ENCODE peak calls at places on chromosome 18, in five cellular contexts. One of them, this sample, is unnamed.

GRCh38 chr18:56107821-56108485 is 520.0 kb upstream of the TCF4 start:
- DNase-seq in GM12865: no peak
- DNase-seq in hepatocyte: no peak
- DNase-seq in fibroblast of the aortic adventitia: no peak
- DNase-seq in pancreas: no peak
- DNase-seq in this sample: no peak

GRCh38 chr18:75783816-75784215 is 356.3 kb upstream of the SMIM21 start:
- DNase-seq in pancreas: no peak
- DNase-seq in fibroblast of the aortic adventitia: no peak
- DNase-seq in hepatocyte: no peak
- DNase-seq in GM12865: no peak
- DNase-seq in this sample: no peak

GRCh38 chr18:66599190-66599589 is 4.7 kb downstream of the CDH19 start:
- DNase-seq in fibroblast of the aortic adventitia: no peak
- DNase-seq in pancreas: no peak
- DNase-seq in GM12865: no peak
- DNase-seq in hepatocyte: no peak
- DNase-seq in this sample: no peak

GRCh38 chr18:57898506-57899124 is 95.5 kb upstream of the ATP8B1 start:
- DNase-seq in hepatocyte: no peak
- DNase-seq in fibroblast of the aortic adventitia: peak; percentile 78
- DNase-seq in pancreas: no peak
- DNase-seq in GM12865: no peak
- DNase-seq in this sample: no peak

GRCh38 chr18:36302676-36303075 is 5.2 kb downstream of the FHOD3 start:
- DNase-seq in hepatocyte: no peak
- DNase-seq in GM12865: no peak
- DNase-seq in pancreas: no peak
- DNase-seq in fibroblast of the aortic adventitia: no peak
- DNase-seq in this sample: no peak

GRCh38 chr18:54783100-54783499 is 45.2 kb upstream of the RAB27B start:
- DNase-seq in fibroblast of the aortic adventitia: no peak
- DNase-seq in hepatocyte: no peak
- DNase-seq in GM12865: no peak
- DNase-seq in pancreas: no peak
- DNase-seq in this sample: no peak

GRCh38 chr18:26656944-26657536 is 108.7 kb upstream of the KCTD1 start:
- DNase-seq in fibroblast of the aortic adventitia: peak; percentile 55
- DNase-seq in pancreas: peak; percentile 77
- DNase-seq in hepatocyte: peak; percentile 85
- DNase-seq in GM12865: peak; percentile 54
- DNase-seq in this sample: peak; percentile 91

GRCh38 chr18:63823516-63824219 is 48.5 kb downstream of the SERPINB7 start:
- DNase-seq in hepatocyte: no peak
- DNase-seq in GM12865: peak; percentile 54
- DNase-seq in fibroblast of the aortic adventitia: peak; percentile 44
- DNase-seq in pancreas: peak; percentile 25
- DNase-seq in this sample: no peak

GRCh38 chr18:75287700-75288099 is 77.1 kb downstream of the TSHZ1 start:
- DNase-seq in GM12865: no peak
- DNase-seq in pancreas: no peak
- DNase-seq in fibroblast of the aortic adventitia: no peak
- DNase-seq in hepatocyte: no peak
- DNase-seq in this sample: no peak

GRCh38 chr18:49666045-49666444 is 104.2 kb downstream of the LIPG start:
- DNase-seq in pancreas: no peak
- DNase-seq in GM12865: no peak
- DNase-seq in hepatocyte: no peak
- DNase-seq in fibroblast of the aortic adventitia: peak; percentile 55
- DNase-seq in this sample: no peak

GRCh38 chr18:11902522-11903292 is 5.4 kb downstream of the MPPE1 start:
- DNase-seq in hepatocyte: no peak
- DNase-seq in fibroblast of the aortic adventitia: peak; percentile 13
- DNase-seq in pancreas: no peak
- DNase-seq in GM12865: no peak
- DNase-seq in this sample: no peak

GRCh38 chr18:73340135-73340934 is 472.5 kb upstream of the NETO1 start:
- DNase-seq in GM12865: no peak
- DNase-seq in fibroblast of the aortic adventitia: peak; percentile 24
- DNase-seq in hepatocyte: no peak
- DNase-seq in pancreas: peak; percentile 19
- DNase-seq in this sample: no peak

GRCh38 chr18:10332452-10332851 is 122.0 kb upstream of the APCDD1 start:
- DNase-seq in hepatocyte: no peak
- DNase-seq in fibroblast of the aortic adventitia: no peak
- DNase-seq in GM12865: no peak
- DNase-seq in pancreas: no peak
- DNase-seq in this sample: no peak

GRCh38 chr18:26133652-26134051 is at the start of gene PSMA8:
- DNase-seq in GM12865: peak; percentile 9
- DNase-seq in hepatocyte: peak; percentile 14
- DNase-seq in fibroblast of the aortic adventitia: no peak
- DNase-seq in pancreas: peak; percentile 6
- DNase-seq in this sample: peak; percentile 86

GRCh38 chr18:63220903-63221302 is 98.7 kb downstream of the BCL2 start:
- DNase-seq in hepatocyte: no peak
- DNase-seq in GM12865: no peak
- DNase-seq in fibroblast of the aortic adventitia: no peak
- DNase-seq in pancreas: no peak
- DNase-seq in this sample: no peak

GRCh38 chr18:407825-408224 is 92.7 kb downstream of the COLEC12 start:
- DNase-seq in GM12865: no peak
- DNase-seq in fibroblast of the aortic adventitia: peak; percentile 66
- DNase-seq in hepatocyte: no peak
- DNase-seq in pancreas: no peak
- DNase-seq in this sample: no peak

GRCh38 chr18:6624729-6625308 is 104.7 kb upstream of the ARHGAP28 start:
- DNase-seq in hepatocyte: no peak
- DNase-seq in pancreas: no peak
- DNase-seq in fibroblast of the aortic adventitia: peak; percentile 67
- DNase-seq in GM12865: no peak
- DNase-seq in this sample: no peak

GRCh38 chr18:9614401-9615279 is at the start of gene PPP4R1:
- DNase-seq in fibroblast of the aortic adventitia: peak; percentile 50
- DNase-seq in GM12865: peak; percentile 78
- DNase-seq in hepatocyte: peak; percentile 90
- DNase-seq in pancreas: peak; percentile 82
- DNase-seq in this sample: peak; percentile 96

GRCh38 chr18:75172299-75173124 is 36.4 kb downstream of the PTGR3 start:
- DNase-seq in fibroblast of the aortic adventitia: no peak
- DNase-seq in hepatocyte: no peak
- DNase-seq in GM12865: no peak
- DNase-seq in pancreas: no peak
- DNase-seq in this sample: no peak

GRCh38 chr18:71028285-71028762 is 739.5 kb downstream of the SOCS6 start:
- DNase-seq in fibroblast of the aortic adventitia: no peak
- DNase-seq in GM12865: no peak
- DNase-seq in pancreas: no peak
- DNase-seq in hepatocyte: no peak
- DNase-seq in this sample: no peak

GRCh38 chr18:31303771-31304170 is 14.2 kb upstream of the DSG1 start:
- DNase-seq in GM12865: no peak
- DNase-seq in fibroblast of the aortic adventitia: no peak
- DNase-seq in hepatocyte: no peak
- DNase-seq in pancreas: no peak
- DNase-seq in this sample: no peak

GRCh38 chr18:32470136-32470712 is 458 bp downstream of the GAREM1 start:
- DNase-seq in fibroblast of the aortic adventitia: peak; percentile 19
- DNase-seq in GM12865: peak; percentile 21
- DNase-seq in pancreas: peak; percentile 23
- DNase-seq in hepatocyte: no peak
- DNase-seq in this sample: peak; percentile 80

GRCh38 chr18:7459851-7460774 is 107.0 kb upstream of the PTPRM start:
- DNase-seq in pancreas: no peak
- DNase-seq in fibroblast of the aortic adventitia: no peak
- DNase-seq in GM12865: no peak
- DNase-seq in hepatocyte: peak; percentile 68
- DNase-seq in this sample: no peak

GRCh38 chr18:7177131-7177744 is 53.7 kb upstream of the LRRC30 start:
- DNase-seq in fibroblast of the aortic adventitia: peak; percentile 63
- DNase-seq in GM12865: no peak
- DNase-seq in pancreas: peak; percentile 31
- DNase-seq in hepatocyte: peak; percentile 86
- DNase-seq in this sample: no peak

GRCh38 chr18:59057493-59057795 is 82.2 kb upstream of the SEC11C start:
- DNase-seq in fibroblast of the aortic adventitia: no peak
- DNase-seq in GM12865: no peak
- DNase-seq in hepatocyte: no peak
- DNase-seq in pancreas: no peak
- DNase-seq in this sample: no peak
- TF ChIP-seq CTCF in fibroblast of the aortic adventitia: no peak
- TF ChIP-seq CTCF in GM12865: no peak
- TF ChIP-seq CTCF in hepatocyte: no peak
- TF ChIP-seq CTCF in pancreas: no peak
- TF ChIP-seq CTCF in this sample: peak; percentile 4

GRCh38 chr18:34595673-34596072 is 114.4 kb upstream of the DTNA start:
- DNase-seq in hepatocyte: peak; percentile 38
- DNase-seq in fibroblast of the aortic adventitia: peak; percentile 53
- DNase-seq in pancreas: no peak
- DNase-seq in GM12865: peak; percentile 8
- DNase-seq in this sample: no peak
- TF ChIP-seq CTCF in hepatocyte: peak; percentile 41
- TF ChIP-seq CTCF in fibroblast of the aortic adventitia: peak; percentile 51
- TF ChIP-seq CTCF in pancreas: no peak
- TF ChIP-seq CTCF in GM12865: no peak
- TF ChIP-seq CTCF in this sample: no peak

GRCh38 chr18:3186678-3187658 is 32.8 kb downstream of the MYOM1 start:
- DNase-seq in pancreas: peak; percentile 37
- DNase-seq in GM12865: no peak
- DNase-seq in hepatocyte: peak; percentile 33
- DNase-seq in fibroblast of the aortic adventitia: peak; percentile 28
- DNase-seq in this sample: no peak
- TF ChIP-seq CTCF in pancreas: peak; percentile 16
- TF ChIP-seq CTCF in GM12865: no peak
- TF ChIP-seq CTCF in hepatocyte: no peak
- TF ChIP-seq CTCF in fibroblast of the aortic adventitia: peak; percentile 8
- TF ChIP-seq CTCF in this sample: no peak

DNA sequence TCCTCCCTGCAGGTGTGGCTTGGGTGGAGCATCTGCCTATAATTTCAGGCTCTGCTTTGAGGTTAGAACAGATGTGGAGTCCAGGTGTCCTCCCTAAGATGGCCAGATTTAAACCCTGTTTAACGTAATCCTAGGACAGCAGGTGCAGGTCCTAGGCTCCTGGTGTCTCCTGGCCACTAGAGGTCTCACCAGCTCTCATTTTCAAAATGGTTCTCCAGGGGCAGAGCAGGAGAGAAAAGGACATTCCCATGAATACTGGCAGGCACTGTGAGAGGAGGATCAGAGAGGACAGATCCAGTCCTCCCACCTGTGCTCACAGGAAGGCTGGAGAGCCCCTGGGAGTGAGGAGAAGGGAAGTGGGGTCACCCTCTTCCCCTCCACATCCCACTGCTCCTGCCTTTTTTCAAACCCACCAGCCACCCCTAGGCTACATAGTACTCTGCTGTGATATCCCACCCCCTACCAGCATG is 100.6 kb upstream of the SMAD2 start:
- DNase-seq in fibroblast of the aortic adventitia: peak; percentile 67
- DNase-seq in pancreas: peak; percentile 51
- DNase-seq in GM12865: peak; percentile 27
- DNase-seq in hepatocyte: peak; percentile 84
- DNase-seq in this sample: peak; percentile 35
- TF ChIP-seq CTCF in fibroblast of the aortic adventitia: peak; percentile 80
- TF ChIP-seq CTCF in pancreas: peak; percentile 59
- TF ChIP-seq CTCF in GM12865: peak; percentile 62
- TF ChIP-seq CTCF in hepatocyte: peak; percentile 85
- TF ChIP-seq CTCF in this sample: peak; percentile 60

GRCh38 chr18:35026407-35027061 is 14.7 kb upstream of the MAPRE2 start:
- DNase-seq in fibroblast of the aortic adventitia: no peak
- DNase-seq in pancreas: no peak
- DNase-seq in GM12865: peak; percentile 34
- DNase-seq in hepatocyte: no peak
- DNase-seq in this sample: no peak
- TF ChIP-seq CTCF in fibroblast of the aortic adventitia: no peak
- TF ChIP-seq CTCF in pancreas: no peak
- TF ChIP-seq CTCF in GM12865: peak; percentile 14
- TF ChIP-seq CTCF in hepatocyte: peak; percentile 25
- TF ChIP-seq CTCF in this sample: peak; percentile 39